ENCODE peak calls at places on chromosomes 11 and 22, in four cellular contexts. Z is Caco-2, K is uterus, I is endothelial cell. Y is an unnamed sample.

GRCh38 chr11:69121621-69122336 is 34.0 kb upstream of the SMIM38 start:
- DNase-seq in I (no peak), Z (peak), K (no peak), Y (no peak)

GRCh38 chr22:27218012-27218483 is 560.7 kb downstream of the MIAT start:
- DNase-seq in I (no peak), K (no peak), Z (no peak), Y (no peak)

GRCh38 chr11:72395993-72396392 is 38.3 kb downstream of the CLPB start:
- DNase-seq in I (no peak), K (no peak), Z (no peak), Y (no peak)

GRCh38 chr22:18056161-18056666 is 21.6 kb upstream of the PEX26 start:
- DNase-seq in Z (no peak), I (no peak), K (no peak), Y (no peak)

GRCh38 chr22:50683086-50683993 is 10.7 kb downstream of the SHANK3 start:
- DNase-seq in K (no peak), I (peak), Z (no peak), Y (no peak)

GRCh38 chr11:76694664-76695063 is 24.1 kb upstream of the LRRC32 start:
- DNase-seq in K (no peak), I (no peak), Z (no peak), Y (no peak)

GRCh38 chr22:26848244-26848920 is 191.0 kb downstream of the MIAT start:
- DNase-seq in K (no peak), I (no peak), Z (no peak), Y (no peak)

GRCh38 chr11:95584180-95584579 is 205.4 kb downstream of the FAM76B start:
- DNase-seq in K (no peak), I (no peak), Z (no peak), Y (no peak)

GRCh38 chr11:34002420-34002819 is 49.1 kb upstream of the CAPRIN1 start:
- DNase-seq in K (no peak), Z (no peak), I (no peak), Y (no peak)

GRCh38 chr22:38950527-38951111 is 6.8 kb upstream of the APOBEC3A start:
- DNase-seq in K (no peak), Z (no peak), I (no peak), Y (no peak)

GRCh38 chr11:95939091-95939490 is 15.2 kb upstream of the MTMR2 start:
- DNase-seq in K (no peak), I (no peak), Z (no peak), Y (no peak)

GRCh38 chr22:46024136-46024840 is 47.3 kb upstream of the WNT7B start:
- DNase-seq in I (no peak), Z (peak), K (peak), Y (no peak)

GRCh38 chr11:68812526-68812925 is 29.2 kb downstream of the CPT1A start:
- DNase-seq in K (no peak), I (no peak), Z (no peak), Y (no peak)

GRCh38 chr11:3232956-3233355 is 739 bp upstream of the MRGPRE start:
- DNase-seq in K (no peak), Z (no peak), I (no peak), Y (no peak)

GRCh38 chr11:114478768-114479167 is 39.5 kb downstream of the REXO2 start:
- DNase-seq in I (no peak), K (no peak), Z (no peak), Y (no peak)

GRCh38 chr11:61714316-61714715 is 34.1 kb downstream of the DAGLA start:
- DNase-seq in Z (no peak), K (no peak), I (no peak), Y (no peak)

GRCh38 chr11:61153593-61154090 is 7.6 kb downstream of the VPS37C start:
- DNase-seq in K (no peak), Z (no peak), I (no peak), Y (no peak)

GRCh38 chr11:1468002-1468401 is 18.6 kb downstream of the MOB2 start:
- DNase-seq in K (no peak), Z (no peak), I (no peak), Y (no peak)

GRCh38 chr22:39287076-39287743 is 32.2 kb downstream of the RPL3 start:
- DNase-seq in Z (no peak), K (no peak), I (no peak), Y (no peak)

GRCh38 chr11:56782167-56782847 is 33.8 kb upstream of the OR9G4 start:
- DNase-seq in K (no peak), I (no peak), Z (no peak), Y (no peak)

GRCh38 chr22:48161354-48161753 is 1398.9 kb downstream of the TBC1D22A start:
- DNase-seq in Z (no peak), I (no peak), K (no peak), Y (no peak)

GRCh38 chr11:122524532-122524882 is 131.0 kb upstream of the UBASH3B start:
- DNase-seq in K (no peak), I (no peak), Z (no peak), Y (no peak)

GRCh38 chr11:9151631-9152030 is 60.2 kb upstream of the SCUBE2 start:
- DNase-seq in I (no peak), K (no peak), Z (no peak), Y (no peak)

GRCh38 chr11:123601136-123601535 is 53.3 kb downstream of the SCN3B start:
- DNase-seq in Z (no peak), K (no peak), I (no peak), Y (no peak)

GRCh38 chr11:123594921-123595320 is 59.5 kb downstream of the SCN3B start:
- DNase-seq in I (no peak), Z (no peak), K (no peak), Y (no peak)

GRCh38 chr11:123594188-123594901 is 60.1 kb downstream of the SCN3B start:
- DNase-seq in I (no peak), Z (no peak), K (no peak), Y (no peak)

GRCh38 chr11:123601737-123602136 is 52.7 kb downstream of the SCN3B start:
- DNase-seq in I (no peak), K (no peak), Z (no peak), Y (no peak)

DNA sequence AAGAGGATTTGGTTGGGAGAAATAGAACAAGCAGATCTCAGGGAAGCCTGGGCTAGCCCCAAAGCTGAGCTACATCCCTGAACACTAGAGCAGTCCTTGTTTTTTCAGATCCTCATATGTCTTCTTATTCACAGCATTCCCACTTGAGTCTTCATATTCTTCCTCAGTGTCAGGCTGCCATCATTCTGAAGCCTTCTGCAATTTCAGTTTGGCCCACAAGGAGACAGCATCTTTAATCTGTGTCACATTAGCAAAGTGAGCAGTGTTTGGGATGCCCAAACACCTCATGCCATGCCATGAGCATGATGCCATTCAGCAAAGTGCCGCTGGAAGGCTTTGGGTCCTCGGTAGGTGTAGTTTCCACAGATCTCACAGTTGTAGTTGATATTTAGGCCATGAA is 56.6 kb downstream of the SCN3B start:
- DNase-seq in I (no peak), Z (no peak), K (no peak), Y (no peak)
- TF ChIP-seq CTCF in I (no peak), Z (no peak), K (no peak), Y (no peak)

GRCh38 chr11:110463153-110463552 is 33.4 kb downstream of the FDX1 start:
- DNase-seq in K (peak), I (peak), Z (peak), Y (peak)
- TF ChIP-seq CTCF in K (peak), I (peak), Z (peak), Y (peak)

DNA sequence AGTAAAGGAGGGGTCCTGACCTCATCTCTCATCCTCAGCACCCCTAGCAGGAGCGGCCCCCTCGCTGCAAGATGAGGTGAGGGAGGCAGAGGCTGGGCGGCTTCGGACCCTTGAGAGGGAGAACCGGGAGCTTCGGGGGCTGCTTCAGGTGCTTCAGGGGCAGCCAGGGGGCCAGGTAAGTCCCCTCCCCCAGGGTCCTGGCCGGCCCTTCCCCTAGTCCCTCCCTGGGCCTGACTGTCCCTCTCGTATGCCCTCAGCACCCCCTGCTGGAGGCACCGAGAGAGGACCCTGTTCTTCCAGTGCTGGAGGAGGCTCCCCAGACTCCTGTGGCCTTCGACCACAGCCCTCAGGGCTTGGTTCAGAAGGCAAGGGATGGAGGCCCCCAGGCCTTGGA is 3.7 kb downstream of the CCDC88B start:
- DNase-seq in K (no peak), Z (no peak), I (no peak), Y (peak)
- TF ChIP-seq CTCF in K (no peak), Z (peak), I (no peak), Y (peak)

GRCh38 chr11:46537121-46537520 is 56.7 kb downstream of the AMBRA1 start:
- DNase-seq in K (no peak), I (no peak), Z (no peak), Y (no peak)
- TF ChIP-seq CTCF in K (no peak), I (no peak), Z (no peak), Y (no peak)

GRCh38 chr11:31790649-31791048 is 20.5 kb downstream of the PAX6 start:
- DNase-seq in K (no peak), Z (no peak), I (no peak), Y (no peak)

GRCh38 chr11:31788066-31788465 is 23.1 kb downstream of the PAX6 start:
- DNase-seq in K (no peak), I (no peak), Z (no peak), Y (no peak)

GRCh38 chr11:31784645-31785044 is 26.5 kb downstream of the PAX6 start:
- DNase-seq in K (no peak), I (no peak), Z (no peak), Y (no peak)

GRCh38 chr11:31783264-31783663 is 27.9 kb downstream of the PAX6 start:
- DNase-seq in Z (no peak), K (no peak), I (no peak), Y (no peak)

GRCh38 chr11:31786996-31787685 is 24.0 kb downstream of the PAX6 start:
- DNase-seq in Z (no peak), I (no peak), K (no peak), Y (no peak)
- TF ChIP-seq CTCF in Z (no peak), I (no peak), K (no peak), Y (no peak)

GRCh38 chr11:36622431-36623136 is 24.5 kb upstream of the RAG2 start:
- DNase-seq in I (no peak), Z (no peak), K (no peak), Y (no peak)
- TF ChIP-seq CTCF in I (no peak), Z (no peak), K (no peak), Y (no peak)

DNA sequence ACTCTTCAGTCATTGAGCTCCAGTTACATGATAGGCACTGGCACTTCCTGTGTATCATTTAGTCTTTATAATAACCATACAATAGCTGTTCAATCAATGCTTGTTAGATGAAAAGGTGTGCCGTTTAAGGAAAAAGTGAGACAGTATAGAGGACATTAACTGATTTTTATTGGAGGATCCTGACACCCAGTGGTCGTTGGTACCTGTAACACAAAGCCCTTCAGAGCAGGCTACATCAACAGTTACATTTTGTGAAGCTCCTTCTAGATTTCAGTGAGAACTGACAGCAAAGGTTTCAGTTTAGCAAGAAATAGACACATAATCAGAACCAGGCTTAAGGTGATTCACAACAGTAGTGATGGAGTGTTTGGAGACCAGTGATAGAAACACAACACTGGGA is 44.2 kb downstream of the CCDC81 start:
- DNase-seq in I (no peak), K (no peak), Z (no peak), Y (peak)
- TF ChIP-seq CTCF in I (no peak), K (no peak), Z (peak), Y (no peak)

Y was measured in activated CD8-positive, alpha-beta T cell treated with anti-CD3 and anti-CD28 coated beads for 36 hours.